ENCODE peak calls at places on chromosomes 16 and 17, in six cellular contexts. One of them, this sample, is unnamed. For H3K27me3, the result is how much of the 10 kb centered on the place peaks cover.

GRCh38 chr17:2401426-2402221 is 764 bp upstream of the MNT start:
- DNase-seq in CD4-positive, alpha-beta memory T cell: peak
- DNase-seq in small intestine: peak
- DNase-seq in Caco-2: peak
- DNase-seq in left lung: peak
- DNase-seq in PC-9: peak
- DNase-seq in this sample: peak

GRCh38 chr16:5709889-5710288 is 612.3 kb upstream of the EEF2KMT start:
- DNase-seq in CD4-positive, alpha-beta memory T cell: no peak
- DNase-seq in small intestine: no peak
- DNase-seq in Caco-2: peak
- DNase-seq in left lung: no peak
- DNase-seq in PC-9: no peak
- DNase-seq in this sample: peak

GRCh38 chr17:42287305-42288077 is 807 bp upstream of the STAT5A start:
- DNase-seq in CD4-positive, alpha-beta memory T cell: peak
- DNase-seq in small intestine: no peak
- DNase-seq in Caco-2: peak
- DNase-seq in left lung: peak
- DNase-seq in PC-9: no peak
- DNase-seq in this sample: no peak

GRCh38 chr16:85461814-85462404 is 151.2 kb upstream of the GSE1 start:
- DNase-seq in CD4-positive, alpha-beta memory T cell: no peak
- DNase-seq in small intestine: no peak
- DNase-seq in Caco-2: no peak
- DNase-seq in left lung: peak
- DNase-seq in PC-9: no peak
- DNase-seq in this sample: peak

GRCh38 chr16:8892101-8892575 is 10.0 kb downstream of the LITAFD start:
- DNase-seq in CD4-positive, alpha-beta memory T cell: no peak
- DNase-seq in small intestine: no peak
- DNase-seq in Caco-2: no peak
- DNase-seq in left lung: no peak
- DNase-seq in PC-9: no peak
- DNase-seq in this sample: no peak

GRCh38 chr16:13014516-13014915 is 113.1 kb downstream of the SHISA9 start:
- DNase-seq in CD4-positive, alpha-beta memory T cell: no peak
- DNase-seq in small intestine: no peak
- DNase-seq in Caco-2: no peak
- DNase-seq in left lung: no peak
- DNase-seq in PC-9: peak
- DNase-seq in this sample: no peak

GRCh38 chr17:27049104-27049784 is 244.7 kb upstream of the WSB1 start:
- DNase-seq in CD4-positive, alpha-beta memory T cell: no peak
- DNase-seq in small intestine: no peak
- DNase-seq in Caco-2: no peak
- DNase-seq in left lung: no peak
- DNase-seq in PC-9: no peak
- DNase-seq in this sample: no peak

GRCh38 chr16:75193265-75193650 is 13.7 kb downstream of the CTRB2 start:
- DNase-seq in CD4-positive, alpha-beta memory T cell: no peak
- DNase-seq in small intestine: no peak
- DNase-seq in Caco-2: no peak
- DNase-seq in left lung: no peak
- DNase-seq in PC-9: no peak
- DNase-seq in this sample: no peak

GRCh38 chr16:54932737-54933254 is 2.1 kb downstream of the IRX5 start:
- DNase-seq in CD4-positive, alpha-beta memory T cell: no peak
- DNase-seq in small intestine: no peak
- DNase-seq in Caco-2: no peak
- DNase-seq in left lung: no peak
- DNase-seq in PC-9: no peak
- DNase-seq in this sample: no peak

GRCh38 chr17:77312061-77312684 is 171.4 kb downstream of the SEC14L1 start:
- DNase-seq in CD4-positive, alpha-beta memory T cell: no peak
- DNase-seq in small intestine: no peak
- DNase-seq in Caco-2: no peak
- DNase-seq in left lung: no peak
- DNase-seq in PC-9: no peak
- DNase-seq in this sample: no peak

GRCh38 chr17:53722407-53722806 is 100.3 kb upstream of the KIF2B start:
- DNase-seq in CD4-positive, alpha-beta memory T cell: no peak
- DNase-seq in small intestine: no peak
- DNase-seq in Caco-2: no peak
- DNase-seq in left lung: no peak
- DNase-seq in PC-9: no peak
- DNase-seq in this sample: no peak

GRCh38 chr17:67021196-67021595 is 23.2 kb upstream of the CACNG1 start:
- DNase-seq in CD4-positive, alpha-beta memory T cell: no peak
- DNase-seq in small intestine: no peak
- DNase-seq in Caco-2: no peak
- DNase-seq in left lung: no peak
- DNase-seq in PC-9: no peak
- DNase-seq in this sample: no peak

GRCh38 chr16:13873835-13874438 is 46.0 kb upstream of the ERCC4 start:
- DNase-seq in CD4-positive, alpha-beta memory T cell: no peak
- DNase-seq in small intestine: no peak
- DNase-seq in Caco-2: no peak
- DNase-seq in left lung: no peak
- DNase-seq in PC-9: no peak
- DNase-seq in this sample: peak

GRCh38 chr17:82752371-82753200 is 721 bp downstream of the TBCD start:
- DNase-seq in CD4-positive, alpha-beta memory T cell: no peak
- DNase-seq in small intestine: peak
- DNase-seq in Caco-2: no peak
- DNase-seq in left lung: no peak
- DNase-seq in PC-9: no peak
- DNase-seq in this sample: peak

GRCh38 chr17:29368161-29368560 is 22.0 kb upstream of the TAOK1 start:
- DNase-seq in CD4-positive, alpha-beta memory T cell: no peak
- DNase-seq in small intestine: no peak
- DNase-seq in Caco-2: no peak
- DNase-seq in left lung: no peak
- DNase-seq in PC-9: no peak
- DNase-seq in this sample: peak

GRCh38 chr16:57265850-57266530 is 18.5 kb downstream of the PLLP start:
- DNase-seq in CD4-positive, alpha-beta memory T cell: no peak
- DNase-seq in small intestine: peak
- DNase-seq in Caco-2: no peak
- DNase-seq in left lung: peak
- DNase-seq in PC-9: no peak
- DNase-seq in this sample: no peak

GRCh38 chr17:33667671-33668070 is 374.6 kb upstream of the ASIC2 start:
- DNase-seq in CD4-positive, alpha-beta memory T cell: no peak
- DNase-seq in small intestine: no peak
- DNase-seq in Caco-2: no peak
- DNase-seq in left lung: no peak
- DNase-seq in PC-9: no peak
- DNase-seq in this sample: no peak

GRCh38 chr17:57899391-57899790 is 49.5 kb upstream of the MRPS23 start:
- DNase-seq in CD4-positive, alpha-beta memory T cell: no peak
- DNase-seq in small intestine: no peak
- DNase-seq in Caco-2: no peak
- DNase-seq in left lung: no peak
- DNase-seq in PC-9: no peak
- DNase-seq in this sample: no peak

GRCh38 chr17:38749222-38750043 is 1.3 kb upstream of the PCGF2 start:
- DNase-seq in CD4-positive, alpha-beta memory T cell: no peak
- DNase-seq in small intestine: peak
- DNase-seq in Caco-2: peak
- DNase-seq in left lung: peak
- DNase-seq in PC-9: peak
- DNase-seq in this sample: no peak

GRCh38 chr17:63932008-63932561 is at the start of gene CD79B:
- DNase-seq in CD4-positive, alpha-beta memory T cell: peak
- DNase-seq in small intestine: no peak
- DNase-seq in Caco-2: no peak
- DNase-seq in left lung: no peak
- DNase-seq in PC-9: no peak
- DNase-seq in this sample: no peak

GRCh38 chr16:627458-628239 is 3.1 kb upstream of the WFIKKN1 start:
- DNase-seq in CD4-positive, alpha-beta memory T cell: no peak
- DNase-seq in small intestine: no peak
- DNase-seq in Caco-2: peak
- DNase-seq in left lung: peak
- DNase-seq in PC-9: no peak
- DNase-seq in this sample: no peak

GRCh38 chr17:40901981-40902862 is 17.2 kb upstream of the KRT20 start:
- DNase-seq in CD4-positive, alpha-beta memory T cell: no peak
- DNase-seq in small intestine: peak
- DNase-seq in Caco-2: peak
- DNase-seq in left lung: no peak
- DNase-seq in PC-9: peak
- DNase-seq in this sample: peak

GRCh38 chr16:1534021-1535020 is 855 bp downstream of the TMEM204 start:
- DNase-seq in CD4-positive, alpha-beta memory T cell: no peak
- DNase-seq in small intestine: no peak
- DNase-seq in Caco-2: no peak
- DNase-seq in left lung: no peak
- DNase-seq in PC-9: no peak
- DNase-seq in this sample: no peak

GRCh38 chr16:46842192-46842895 is 11.4 kb upstream of the C16orf87 start:
- DNase-seq in CD4-positive, alpha-beta memory T cell: no peak
- DNase-seq in small intestine: no peak
- DNase-seq in Caco-2: no peak
- DNase-seq in left lung: no peak
- DNase-seq in PC-9: no peak
- DNase-seq in this sample: no peak

GRCh38 chr17:50037321-50038107 is 18.4 kb upstream of the ITGA3 start:
- DNase-seq in CD4-positive, alpha-beta memory T cell: no peak
- DNase-seq in small intestine: no peak
- DNase-seq in Caco-2: no peak
- DNase-seq in left lung: peak
- DNase-seq in PC-9: peak
- DNase-seq in this sample: no peak

DNA sequence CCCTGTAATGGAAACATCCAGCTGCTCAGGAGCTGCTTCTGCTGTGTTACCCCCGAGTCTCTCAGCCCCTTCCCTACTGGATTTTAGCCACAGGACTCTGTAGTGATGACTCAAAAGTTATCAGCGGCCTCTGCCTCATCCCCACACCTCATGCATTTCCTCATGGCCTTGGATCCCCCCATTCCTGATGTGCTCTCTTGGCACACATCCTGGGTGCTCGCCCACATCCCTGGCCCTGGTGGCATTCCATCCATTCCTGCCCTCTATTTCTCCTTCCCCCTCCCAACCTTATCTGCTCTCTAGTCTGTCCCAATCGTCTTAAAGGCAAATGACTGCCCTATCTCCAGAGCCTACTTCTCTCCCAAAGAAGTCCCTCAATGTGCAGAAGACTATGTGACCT is 24.6 kb downstream of the MARF1 start:
- DNase-seq in CD4-positive, alpha-beta memory T cell: no peak
- DNase-seq in small intestine: no peak
- DNase-seq in Caco-2: no peak
- DNase-seq in left lung: no peak
- DNase-seq in PC-9: no peak
- DNase-seq in this sample: no peak
- H3K4me3 ChIP-seq in CD4-positive, alpha-beta memory T cell: no peak
- H3K4me3 ChIP-seq in small intestine: no peak
- H3K4me3 ChIP-seq in Caco-2: no peak
- H3K4me3 ChIP-seq in left lung: no peak
- H3K4me3 ChIP-seq in PC-9: no peak
- H3K4me3 ChIP-seq in this sample: no peak

DNA sequence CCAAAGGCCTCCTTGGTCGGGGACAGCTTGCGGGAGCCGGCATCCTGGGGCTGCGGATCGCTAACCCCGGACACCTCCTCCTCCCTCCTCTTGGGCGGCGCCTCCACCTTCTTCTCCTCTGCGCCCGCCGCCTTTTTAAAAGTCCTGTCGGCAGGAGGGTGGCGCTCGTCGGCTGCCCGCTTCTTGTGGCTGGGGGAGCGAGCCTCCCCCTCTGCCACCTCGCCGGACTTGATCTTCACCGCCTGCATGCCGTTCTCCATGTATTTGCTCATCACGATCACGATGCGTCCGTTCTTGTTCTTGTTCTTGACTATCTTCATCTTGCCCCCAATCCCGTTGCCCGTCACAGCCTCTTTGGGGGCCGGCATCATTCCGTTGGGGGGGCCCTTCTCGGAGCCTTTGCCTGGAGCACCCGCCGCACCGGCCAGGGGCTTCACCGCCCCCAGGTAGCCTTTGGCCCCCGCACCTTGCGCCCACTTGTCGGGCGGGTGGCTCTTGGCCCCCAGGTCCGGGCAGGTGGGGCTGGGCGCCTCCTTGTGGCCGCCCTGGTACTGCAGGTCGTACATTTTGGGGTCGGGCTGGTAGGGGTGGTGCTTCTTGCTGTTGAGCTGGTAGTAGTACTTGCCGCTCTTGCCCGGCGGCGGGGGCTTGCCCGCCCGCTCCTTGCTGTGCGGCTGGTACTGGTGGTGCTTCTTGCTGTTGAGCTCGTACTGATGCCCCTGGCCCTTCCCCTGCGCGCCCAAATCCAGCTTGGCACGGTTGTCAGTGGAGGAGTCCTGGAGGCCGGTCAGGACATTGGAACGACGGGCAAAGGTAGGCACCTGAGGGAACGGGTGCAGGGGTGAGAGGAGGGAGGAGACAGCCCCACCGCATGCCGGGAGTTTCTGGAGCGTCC is 4.4 kb downstream of the CBX4 start:
- DNase-seq in CD4-positive, alpha-beta memory T cell: no peak
- DNase-seq in small intestine: no peak
- DNase-seq in Caco-2: peak
- DNase-seq in left lung: no peak
- DNase-seq in PC-9: no peak
- DNase-seq in this sample: no peak
- H3K27me3 ChIP-seq in CD4-positive, alpha-beta memory T cell: under half
- H3K27me3 ChIP-seq in small intestine: under half
- H3K27me3 ChIP-seq in Caco-2: under half
- H3K27me3 ChIP-seq in left lung: under half
- H3K27me3 ChIP-seq in PC-9: under half
- H3K27me3 ChIP-seq in this sample: under half

DNA sequence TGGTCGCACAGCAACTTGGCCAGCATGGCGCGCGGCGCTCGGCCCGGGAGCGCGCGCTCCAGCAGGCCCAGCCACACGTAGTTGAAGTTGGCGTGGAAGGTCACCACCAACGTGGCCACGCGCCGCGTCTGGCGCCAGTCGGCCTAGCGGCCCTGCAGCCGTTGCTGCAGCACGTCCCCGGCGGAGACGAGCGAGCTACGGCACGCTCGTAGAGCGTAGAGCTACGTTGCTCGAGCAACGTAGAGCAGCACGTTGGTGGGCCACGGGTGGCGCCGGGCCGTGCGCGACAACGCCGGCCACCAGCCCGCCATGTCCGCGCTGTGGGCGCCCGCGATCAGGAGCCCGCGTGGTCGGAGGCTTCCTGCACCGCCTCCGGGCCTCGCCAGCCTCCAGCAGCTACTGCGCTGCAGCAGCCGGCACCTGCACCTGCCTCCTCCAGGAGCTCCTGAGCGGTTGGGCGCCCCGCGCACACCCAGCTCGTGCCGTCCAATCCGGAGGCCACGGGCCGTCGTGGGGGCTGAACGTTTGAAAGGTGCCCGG is 13.4 kb upstream of the SULT1A1 start:
- DNase-seq in CD4-positive, alpha-beta memory T cell: peak
- DNase-seq in small intestine: peak
- DNase-seq in Caco-2: peak
- DNase-seq in left lung: peak
- DNase-seq in PC-9: peak
- DNase-seq in this sample: peak
- H3K4me3 ChIP-seq in CD4-positive, alpha-beta memory T cell: peak
- H3K4me3 ChIP-seq in small intestine: peak
- H3K4me3 ChIP-seq in Caco-2: peak
- H3K4me3 ChIP-seq in left lung: peak
- H3K4me3 ChIP-seq in PC-9: peak
- H3K4me3 ChIP-seq in this sample: peak

GRCh38 chr17:32265192-32265895 is at the start of gene RHBDL3:
- DNase-seq in CD4-positive, alpha-beta memory T cell: no peak
- DNase-seq in small intestine: no peak
- DNase-seq in Caco-2: no peak
- DNase-seq in left lung: no peak
- DNase-seq in PC-9: no peak
- DNase-seq in this sample: no peak
- H3K27me3 ChIP-seq in CD4-positive, alpha-beta memory T cell: under half
- H3K27me3 ChIP-seq in small intestine: under half
- H3K27me3 ChIP-seq in Caco-2: under half
- H3K27me3 ChIP-seq in left lung: half or more
- H3K27me3 ChIP-seq in PC-9: half or more
- H3K27me3 ChIP-seq in this sample: half or more

This sample was measured in HAP-1.